ENCODE peak calls at places on chromosomes 5 and 9, in five cellular contexts. S is thyroid gland, W is body of pancreas, D is uterus, X is esophagus squamous epithelium. G is an unnamed sample. For H3K4me1, the result is how much of the 10 kb centered on the place peaks cover.

GRCh38 chr5:169006878-169007790 is 293.8 kb downstream of the SLIT3 start:
- DNase-seq in X (no peak), W (no peak), S (no peak), D (no peak), G (no peak)

GRCh38 chr5:168947212-168947868 is 353.6 kb downstream of the SLIT3 start:
- DNase-seq in X (no peak), D (peak), W (peak), S (peak), G (no peak)

GRCh38 chr5:94778299-94778698 is 159.8 kb downstream of the SLF1 start:
- DNase-seq in W (no peak), D (no peak), S (no peak), X (no peak), G (no peak)

GRCh38 chr9:136010615-136011341 is 49.6 kb upstream of the UBAC1 start:
- DNase-seq in X (no peak), S (no peak), W (no peak), D (no peak), G (peak)

GRCh38 chr9:76153902-76154629 is 240.2 kb downstream of the RFK start:
- DNase-seq in W (no peak), X (no peak), D (no peak), S (peak), G (no peak)

GRCh38 chr9:14314929-14315753 is 1.2 kb upstream of the NFIB start:
- DNase-seq in S (peak), W (peak), D (peak), X (no peak), G (peak)

GRCh38 chr9:33105504-33105903 is 29.0 kb upstream of the SMU1 start:
- DNase-seq in W (no peak), S (no peak), X (no peak), D (no peak), G (no peak)

GRCh38 chr9:130579738-130580463 is 524 bp downstream of the FUBP3 start:
- DNase-seq in W (no peak), X (no peak), D (no peak), S (no peak), G (no peak)

GRCh38 chr5:37799865-37800421 is 39.9 kb downstream of the GDNF start:
- DNase-seq in X (no peak), D (no peak), W (no peak), S (no peak), G (no peak)

GRCh38 chr9:134441227-134442086 is 115.2 kb downstream of the RXRA start:
- DNase-seq in X (no peak), S (no peak), D (no peak), W (no peak), G (no peak)
- TF ChIP-seq POLR2A in X (no peak), S (no peak), D (no peak), W (no peak), G (no peak)

DNA sequence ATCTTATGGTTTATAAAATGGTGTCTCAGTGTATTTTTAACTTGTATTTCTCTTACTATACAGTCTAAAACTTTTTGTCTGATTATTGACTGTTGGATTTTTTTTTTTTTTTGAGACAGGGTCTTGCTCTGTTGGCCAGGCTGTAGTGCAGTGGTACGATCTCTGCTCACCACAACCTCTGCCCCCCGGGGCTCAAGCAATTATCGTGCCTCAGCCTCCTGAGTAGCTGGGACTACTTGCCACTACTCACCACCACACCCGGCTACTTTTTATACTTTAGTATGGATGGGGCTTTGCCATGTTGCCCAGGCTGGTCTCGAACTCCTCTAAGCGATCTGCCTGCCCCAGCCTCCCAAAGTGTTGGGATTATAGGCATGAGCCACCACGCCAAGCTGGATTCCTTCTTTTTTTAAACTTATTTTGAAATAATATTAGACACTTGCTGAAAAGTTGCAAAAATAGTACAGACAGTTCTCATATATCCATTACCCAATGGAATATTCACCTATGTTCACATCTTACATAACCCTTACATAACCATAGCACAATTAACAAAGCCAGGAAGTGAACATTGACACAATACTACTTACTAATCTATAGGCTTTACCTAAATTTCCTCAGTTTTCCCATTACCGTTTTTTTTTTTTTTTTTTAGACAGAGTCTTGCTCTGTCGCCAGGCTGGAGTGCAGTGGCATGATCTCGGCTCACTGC is 47.2 kb downstream of the STOM start:
- DNase-seq in S (no peak), D (no peak), W (no peak), X (no peak), G (no peak)
- H3K4me1 ChIP-seq in S (under half), D (under half), W (under half), X (half or more), G (half or more)

GRCh38 chr5:111934511-111934910 is 177.5 kb upstream of the NREP start:
- DNase-seq in W (no peak), D (no peak), S (no peak), X (no peak), G (no peak)
- H3K4me3 ChIP-seq in W (no peak), D (no peak), S (no peak), X (no peak), G (no peak)

GRCh38 chr9:127928232-127929043 is 2.1 kb downstream of the PIP5KL1 start:
- DNase-seq in W (no peak), X (no peak), D (no peak), S (no peak), G (no peak)
- TF ChIP-seq POLR2A in W (no peak), X (no peak), D (no peak), S (no peak), G (no peak)

GRCh38 chr9:113598451-113598850 is 134.9 kb downstream of the RGS3 start:
- DNase-seq in W (no peak), D (no peak), X (no peak), S (no peak), G (no peak)
- H3K4me1 ChIP-seq in W (half or more), D (under half), X (half or more), S (under half), G (under half)

GRCh38 chr9:36632892-36633291 is 60.2 kb downstream of the MELK start:
- DNase-seq in W (no peak), D (no peak), S (no peak), X (no peak), G (no peak)
- H3K4me3 ChIP-seq in W (no peak), D (no peak), S (no peak), X (no peak), G (no peak)

GRCh38 chr9:91193658-91194391 is 167.9 kb downstream of the AUH start:
- DNase-seq in W (peak), D (peak), X (peak), S (peak), G (peak)

GRCh38 chr9:91192785-91193657 is 168.7 kb downstream of the AUH start:
- DNase-seq in D (peak), W (peak), S (peak), X (no peak), G (peak)

GRCh38 chr9:91190062-91190461 is 171.7 kb downstream of the AUH start:
- DNase-seq in S (no peak), D (no peak), X (no peak), W (no peak), G (no peak)

GRCh38 chr9:91191443-91192378 is 170.0 kb downstream of the AUH start:
- DNase-seq in D (no peak), X (no peak), W (no peak), S (no peak), G (no peak)

DNA sequence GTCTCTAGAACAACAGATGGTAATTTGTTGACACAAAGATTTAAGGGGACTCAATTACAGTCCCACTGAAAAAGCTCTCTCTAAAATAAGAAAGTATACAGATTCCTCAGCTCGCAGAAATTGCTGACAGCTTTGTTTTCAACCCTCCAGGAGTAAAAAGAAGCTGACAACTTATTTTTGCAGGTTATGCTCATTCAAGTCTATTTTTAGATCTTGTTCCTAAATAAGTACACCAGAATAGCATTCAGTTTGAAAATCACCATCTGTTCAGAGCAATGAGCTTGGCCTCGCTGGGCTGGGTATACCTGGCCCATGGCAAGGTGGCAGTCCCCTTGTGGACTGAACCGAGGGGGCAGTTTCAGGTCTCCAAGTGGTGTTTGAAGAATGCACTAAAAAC is 169.3 kb downstream of the AUH start:
- DNase-seq in D (peak), X (no peak), W (peak), S (peak), G (no peak)
- TF ChIP-seq POLR2A in D (no peak), X (no peak), W (no peak), S (no peak), G (no peak)

DNA sequence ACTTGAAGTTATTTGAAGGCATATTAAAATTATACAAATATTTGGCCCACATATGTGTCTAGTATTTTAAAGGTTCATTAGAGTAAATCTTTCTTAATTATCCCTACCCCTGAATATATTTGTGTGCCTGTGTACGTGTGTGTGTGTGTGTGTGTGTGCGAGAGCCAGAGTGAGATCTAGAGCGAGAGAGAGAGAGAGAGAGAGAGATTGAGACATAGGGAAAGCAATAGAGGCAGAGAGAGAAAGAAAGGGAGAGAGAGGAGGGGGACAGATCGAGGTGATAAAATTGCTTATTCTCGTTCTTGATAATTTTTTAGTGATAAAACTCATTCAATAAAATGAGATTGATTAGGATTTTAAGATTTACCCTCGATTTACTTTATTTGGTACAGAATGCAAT is 47.4 kb downstream of the ADAMTS19 start:
- DNase-seq in X (no peak), S (no peak), D (no peak), W (no peak), G (no peak)
- H3K4me1 ChIP-seq in X (under half), S (under half), D (under half), W (under half), G (under half)

GRCh38 chr5:73233053-73233460 is 60.1 kb downstream of the TMEM174 start:
- DNase-seq in D (no peak), X (no peak), W (no peak), S (no peak), G (no peak)
- H3K4me3 ChIP-seq in D (no peak), X (peak), W (no peak), S (no peak), G (peak)

G was measured in heart left ventricle.